ENCODE peak calls at places on chromosomes 4 and X, in eight cellular contexts. One of them, this sample, is unnamed.

GRCh38 chrX:121958886-121959285 is 911.5 kb downstream of the GLUD2 start:
- DNase-seq in HepG2: no peak
- DNase-seq in H1: no peak
- DNase-seq in upper lobe of left lung: no peak
- DNase-seq in suprapubic skin: no peak
- DNase-seq in K562: no peak
- DNase-seq in stomach: no peak
- DNase-seq in GM12878: no peak
- DNase-seq in this sample: no peak

GRCh38 chr4:20418865-20419451 is 167.3 kb downstream of the SLIT2 start:
- DNase-seq in HepG2: peak; percentile 36
- DNase-seq in H1: no peak
- DNase-seq in upper lobe of left lung: no peak
- DNase-seq in suprapubic skin: no peak
- DNase-seq in K562: no peak
- DNase-seq in stomach: no peak
- DNase-seq in GM12878: peak; percentile 40
- DNase-seq in this sample: no peak

GRCh38 chr4:86978709-86979108 is 43.9 kb downstream of the AFF1 start:
- DNase-seq in HepG2: no peak
- DNase-seq in H1: no peak
- DNase-seq in upper lobe of left lung: no peak
- DNase-seq in suprapubic skin: no peak
- DNase-seq in K562: no peak
- DNase-seq in stomach: no peak
- DNase-seq in GM12878: no peak
- DNase-seq in this sample: no peak

GRCh38 chrX:109733658-109734022 is 583 bp upstream of the ACSL4 start:
- DNase-seq in HepG2: no peak
- DNase-seq in H1: no peak
- DNase-seq in upper lobe of left lung: no peak
- DNase-seq in suprapubic skin: no peak
- DNase-seq in K562: no peak
- DNase-seq in stomach: no peak
- DNase-seq in GM12878: no peak
- DNase-seq in this sample: no peak

GRCh38 chr4:181897935-181898334 is 345.3 kb upstream of the TENM3 start:
- DNase-seq in HepG2: no peak
- DNase-seq in H1: no peak
- DNase-seq in upper lobe of left lung: no peak
- DNase-seq in suprapubic skin: no peak
- DNase-seq in K562: no peak
- DNase-seq in stomach: no peak
- DNase-seq in GM12878: no peak
- DNase-seq in this sample: no peak

GRCh38 chrX:33041141-33041540 is 170.2 kb downstream of the DMD start:
- DNase-seq in HepG2: no peak
- DNase-seq in H1: no peak
- DNase-seq in upper lobe of left lung: no peak
- DNase-seq in suprapubic skin: no peak
- DNase-seq in K562: no peak
- DNase-seq in stomach: no peak
- DNase-seq in GM12878: no peak
- DNase-seq in this sample: no peak

GRCh38 chr4:28225005-28225404 is 1364.4 kb downstream of the STIM2 start:
- DNase-seq in HepG2: no peak
- DNase-seq in H1: peak; percentile 19
- DNase-seq in upper lobe of left lung: no peak
- DNase-seq in suprapubic skin: no peak
- DNase-seq in K562: no peak
- DNase-seq in stomach: no peak
- DNase-seq in GM12878: no peak
- DNase-seq in this sample: no peak

GRCh38 chrX:16524327-16524726 is 125.6 kb upstream of the S100G start:
- DNase-seq in HepG2: no peak
- DNase-seq in H1: no peak
- DNase-seq in upper lobe of left lung: no peak
- DNase-seq in suprapubic skin: no peak
- DNase-seq in K562: no peak
- DNase-seq in stomach: no peak
- DNase-seq in GM12878: no peak
- DNase-seq in this sample: no peak

GRCh38 chr4:38753021-38753806 is 29.6 kb downstream of the TLR10 start:
- DNase-seq in HepG2: peak; percentile 38
- DNase-seq in H1: peak; percentile 88
- DNase-seq in upper lobe of left lung: peak; percentile 36
- DNase-seq in suprapubic skin: peak; percentile 86
- DNase-seq in K562: no peak
- DNase-seq in stomach: peak; percentile 55
- DNase-seq in GM12878: no peak
- DNase-seq in this sample: peak; percentile 96

GRCh38 chrX:24553016-24553415 is 87.9 kb downstream of the PDK3 start:
- DNase-seq in HepG2: no peak
- DNase-seq in H1: no peak
- DNase-seq in upper lobe of left lung: no peak
- DNase-seq in suprapubic skin: no peak
- DNase-seq in K562: no peak
- DNase-seq in stomach: no peak
- DNase-seq in GM12878: no peak
- DNase-seq in this sample: no peak

GRCh38 chr4:20859097-20859781 is 159.0 kb downstream of the PACRGL start:
- DNase-seq in HepG2: no peak
- DNase-seq in H1: no peak
- DNase-seq in upper lobe of left lung: no peak
- DNase-seq in suprapubic skin: no peak
- DNase-seq in K562: no peak
- DNase-seq in stomach: no peak
- DNase-seq in GM12878: no peak
- DNase-seq in this sample: no peak

GRCh38 chr4:80011636-80012236 is 61.3 kb downstream of the ANTXR2 start:
- DNase-seq in HepG2: no peak
- DNase-seq in H1: no peak
- DNase-seq in upper lobe of left lung: no peak
- DNase-seq in suprapubic skin: no peak
- DNase-seq in K562: no peak
- DNase-seq in stomach: no peak
- DNase-seq in GM12878: no peak
- DNase-seq in this sample: no peak

GRCh38 chr4:7890635-7891393 is 48.8 kb downstream of the AFAP1 start:
- DNase-seq in HepG2: peak; percentile 56
- DNase-seq in H1: no peak
- DNase-seq in upper lobe of left lung: no peak
- DNase-seq in suprapubic skin: no peak
- DNase-seq in K562: no peak
- DNase-seq in stomach: no peak
- DNase-seq in GM12878: no peak
- DNase-seq in this sample: no peak

GRCh38 chrX:38276089-38276488 is 51.2 kb downstream of the RPGR start:
- DNase-seq in HepG2: no peak
- DNase-seq in H1: no peak
- DNase-seq in upper lobe of left lung: no peak
- DNase-seq in suprapubic skin: no peak
- DNase-seq in K562: no peak
- DNase-seq in stomach: no peak
- DNase-seq in GM12878: no peak
- DNase-seq in this sample: no peak

GRCh38 chr4:8694651-8695151 is 102.1 kb downstream of the CPZ start:
- DNase-seq in HepG2: no peak
- DNase-seq in H1: no peak
- DNase-seq in upper lobe of left lung: peak; percentile 12
- DNase-seq in suprapubic skin: no peak
- DNase-seq in K562: no peak
- DNase-seq in stomach: peak; percentile 20
- DNase-seq in GM12878: no peak
- DNase-seq in this sample: peak; percentile 63

GRCh38 chr4:110005461-110006056 is 92.9 kb downstream of the EGF start:
- DNase-seq in HepG2: peak; percentile 60
- DNase-seq in H1: no peak
- DNase-seq in upper lobe of left lung: no peak
- DNase-seq in suprapubic skin: no peak
- DNase-seq in K562: peak; percentile 20
- DNase-seq in stomach: no peak
- DNase-seq in GM12878: peak; percentile 43
- DNase-seq in this sample: no peak

GRCh38 chr4:149972407-149972806 is 105.8 kb upstream of the DCLK2 start:
- DNase-seq in HepG2: no peak
- DNase-seq in H1: no peak
- DNase-seq in upper lobe of left lung: no peak
- DNase-seq in suprapubic skin: no peak
- DNase-seq in K562: no peak
- DNase-seq in stomach: no peak
- DNase-seq in GM12878: no peak
- DNase-seq in this sample: no peak

GRCh38 chrX:46912098-46912672 is at the start of gene JADE3:
- DNase-seq in HepG2: peak; percentile 55
- DNase-seq in H1: peak; percentile 9
- DNase-seq in upper lobe of left lung: peak; percentile 78
- DNase-seq in suprapubic skin: peak; percentile 68
- DNase-seq in K562: peak; percentile 70
- DNase-seq in stomach: peak; percentile 76
- DNase-seq in GM12878: no peak
- DNase-seq in this sample: peak; percentile 85
- TF ChIP-seq POLR2AphosphoS5 in HepG2: no peak
- TF ChIP-seq POLR2AphosphoS5 in H1: no peak
- TF ChIP-seq POLR2AphosphoS5 in upper lobe of left lung: no peak
- TF ChIP-seq POLR2AphosphoS5 in suprapubic skin: no peak
- TF ChIP-seq POLR2AphosphoS5 in K562: no peak
- TF ChIP-seq POLR2AphosphoS5 in stomach: peak; percentile 34
- TF ChIP-seq POLR2AphosphoS5 in GM12878: no peak
- TF ChIP-seq POLR2AphosphoS5 in this sample: peak; percentile 45

DNA sequence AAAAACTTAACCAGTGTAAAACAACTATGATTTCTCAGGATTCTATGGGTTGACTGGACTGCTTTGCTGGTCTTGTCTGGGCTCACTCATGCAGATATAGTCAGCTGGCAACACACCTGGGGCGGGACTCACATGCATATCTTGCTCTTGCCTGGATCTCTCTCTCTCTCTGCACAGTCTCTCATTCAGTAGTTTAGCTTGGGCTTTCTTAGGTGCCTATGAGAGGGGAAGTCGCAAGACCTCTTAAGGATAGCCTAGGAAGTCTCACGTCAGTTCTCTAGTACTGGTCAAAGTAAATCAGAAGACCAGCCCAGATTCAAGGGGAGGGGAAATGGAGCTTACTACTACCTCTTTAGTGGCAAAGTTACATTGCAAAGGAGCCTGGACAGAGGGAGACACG is 2.0 kb downstream of the COPS4 start:
- DNase-seq in HepG2: no peak
- DNase-seq in H1: no peak
- DNase-seq in upper lobe of left lung: no peak
- DNase-seq in suprapubic skin: no peak
- DNase-seq in K562: no peak
- DNase-seq in stomach: no peak
- DNase-seq in GM12878: no peak
- DNase-seq in this sample: no peak
- H3K4me3 ChIP-seq in HepG2: peak overlapping the region; percentile 19
- H3K4me3 ChIP-seq in H1: no peak overlapping the region
- H3K4me3 ChIP-seq in upper lobe of left lung: no peak overlapping the region
- H3K4me3 ChIP-seq in suprapubic skin: no peak overlapping the region
- H3K4me3 ChIP-seq in K562: peak overlapping the region; percentile 56
- H3K4me3 ChIP-seq in stomach: no peak overlapping the region
- H3K4me3 ChIP-seq in GM12878: peak overlapping the region; percentile 29
- H3K4me3 ChIP-seq in this sample: no peak overlapping the region

DNA sequence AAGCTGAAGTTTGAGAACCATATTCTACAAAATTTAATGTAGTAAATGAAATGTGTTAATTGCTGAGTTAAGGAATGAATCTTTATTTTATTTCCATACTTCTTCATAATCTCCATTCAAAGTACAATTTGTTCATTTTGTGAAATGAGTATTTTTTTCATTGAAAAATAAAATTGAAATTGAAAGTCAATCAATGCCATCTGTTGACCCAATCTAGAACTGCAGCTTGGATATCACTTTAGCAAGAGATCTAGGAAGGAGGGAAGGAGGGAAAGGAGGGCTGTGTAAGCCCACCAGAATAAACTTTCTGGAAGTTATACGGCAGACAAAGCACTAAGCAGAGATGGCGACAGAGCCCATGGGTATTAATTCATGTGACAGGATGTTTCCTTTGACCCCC is 128.4 kb downstream of the ZMAT1 start:
- DNase-seq in HepG2: no peak
- DNase-seq in H1: no peak
- DNase-seq in upper lobe of left lung: no peak
- DNase-seq in suprapubic skin: no peak
- DNase-seq in K562: no peak
- DNase-seq in stomach: no peak
- DNase-seq in GM12878: no peak
- DNase-seq in this sample: no peak
- TF ChIP-seq EP300 in HepG2: no peak
- TF ChIP-seq EP300 in H1: no peak
- TF ChIP-seq EP300 in upper lobe of left lung: no peak
- TF ChIP-seq EP300 in suprapubic skin: no peak
- TF ChIP-seq EP300 in K562: no peak
- TF ChIP-seq EP300 in stomach: no peak
- TF ChIP-seq EP300 in GM12878: no peak
- TF ChIP-seq EP300 in this sample: no peak

GRCh38 chr4:169312690-169313422 is 42.1 kb upstream of the SH3RF1 start:
- DNase-seq in HepG2: no peak
- DNase-seq in H1: no peak
- DNase-seq in upper lobe of left lung: no peak
- DNase-seq in suprapubic skin: no peak
- DNase-seq in K562: no peak
- DNase-seq in stomach: no peak
- DNase-seq in GM12878: no peak
- DNase-seq in this sample: no peak

GRCh38 chr4:169311643-169312365 is 41.0 kb upstream of the SH3RF1 start:
- DNase-seq in HepG2: peak; percentile 73
- DNase-seq in H1: peak; percentile 25
- DNase-seq in upper lobe of left lung: no peak
- DNase-seq in suprapubic skin: no peak
- DNase-seq in K562: peak; percentile 32
- DNase-seq in stomach: peak; percentile 33
- DNase-seq in GM12878: peak; percentile 30
- DNase-seq in this sample: no peak

GRCh38 chr4:169315530-169316306 is 45.0 kb upstream of the SH3RF1 start:
- DNase-seq in HepG2: no peak
- DNase-seq in H1: no peak
- DNase-seq in upper lobe of left lung: no peak
- DNase-seq in suprapubic skin: no peak
- DNase-seq in K562: no peak
- DNase-seq in stomach: no peak
- DNase-seq in GM12878: no peak
- DNase-seq in this sample: no peak

GRCh38 chr4:169313732-169314131 is 43.0 kb upstream of the SH3RF1 start:
- DNase-seq in HepG2: no peak
- DNase-seq in H1: no peak
- DNase-seq in upper lobe of left lung: no peak
- DNase-seq in suprapubic skin: no peak
- DNase-seq in K562: no peak
- DNase-seq in stomach: no peak
- DNase-seq in GM12878: no peak
- DNase-seq in this sample: no peak

DNA sequence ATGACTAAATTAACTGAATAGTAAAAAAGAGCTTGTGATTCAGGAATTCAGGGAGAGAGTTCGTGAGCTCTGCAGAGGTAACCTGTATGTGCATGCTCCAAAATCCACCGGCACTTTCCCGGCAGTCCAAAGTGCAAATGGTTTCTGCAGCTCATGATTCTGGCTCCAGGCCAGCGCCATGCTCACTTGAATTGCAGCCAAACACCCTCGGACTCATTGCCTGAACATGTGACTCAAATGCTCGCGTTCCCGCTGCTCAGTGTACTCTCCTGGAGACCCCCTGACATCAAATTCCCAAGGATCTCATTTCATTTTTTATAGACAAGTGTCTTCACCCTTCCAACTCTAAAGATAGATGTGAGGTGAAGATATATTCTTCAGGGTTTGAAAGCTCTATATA is 44.1 kb upstream of the SH3RF1 start:
- DNase-seq in HepG2: peak; percentile 91
- DNase-seq in H1: no peak
- DNase-seq in upper lobe of left lung: peak; percentile 62
- DNase-seq in suprapubic skin: no peak
- DNase-seq in K562: no peak
- DNase-seq in stomach: peak; percentile 92
- DNase-seq in GM12878: no peak
- DNase-seq in this sample: peak; percentile 72
- TF ChIP-seq POLR2AphosphoS5 in HepG2: no peak
- TF ChIP-seq POLR2AphosphoS5 in H1: no peak
- TF ChIP-seq POLR2AphosphoS5 in upper lobe of left lung: no peak
- TF ChIP-seq POLR2AphosphoS5 in suprapubic skin: no peak
- TF ChIP-seq POLR2AphosphoS5 in K562: no peak
- TF ChIP-seq POLR2AphosphoS5 in stomach: peak; percentile 82
- TF ChIP-seq POLR2AphosphoS5 in GM12878: no peak
- TF ChIP-seq POLR2AphosphoS5 in this sample: no peak